ENCODE peak calls at places on chromosomes 5 and 9, in four cellular contexts. C is prostate gland, X is ovary, Y is left ventricle myocardium inferior. U is an unnamed sample.

GRCh38 chr5:145978171-145978570 is 41.8 kb downstream of the SH3RF2 start:
- DNase-seq in Y (no peak), C (no peak), X (no peak), U (no peak)

GRCh38 chr9:32550046-32550608 is 2.0 kb upstream of the SMIM27 start:
- DNase-seq in Y (no peak), X (no peak), C (no peak), U (peak; percentile 10)

GRCh38 chr9:135605238-135605781 is 34.0 kb downstream of the GLT6D1 start:
- DNase-seq in Y (no peak), X (peak; percentile 67), C (peak; percentile 3), U (no peak)

GRCh38 chr9:92971121-92971520 is 23.8 kb downstream of the FGD3 start:
- DNase-seq in C (no peak), Y (no peak), X (no peak), U (no peak)

GRCh38 chr9:109914280-109915027 is 134.5 kb downstream of the PALM2AKAP2 start:
- DNase-seq in X (no peak), Y (no peak), C (no peak), U (peak; percentile 77)

GRCh38 chr9:122904466-122904822 is 715 bp downstream of the RC3H2 start:
- DNase-seq in C (no peak), X (no peak), Y (no peak), U (no peak)

GRCh38 chr5:172452398-172453205 is 1.7 kb downstream of the SH3PXD2B start:
- DNase-seq in X (no peak), C (peak; percentile 51), Y (no peak), U (no peak)

GRCh38 chr5:56766926-56767325 is 48.4 kb upstream of the MAP3K1 start:
- DNase-seq in Y (no peak), C (no peak), X (no peak), U (no peak)

GRCh38 chr5:43039468-43040286 is 442 bp downstream of the ANXA2R start:
- DNase-seq in Y (peak; percentile 75), C (peak; percentile 82), X (peak; percentile 44), U (no peak)

GRCh38 chr5:61333351-61334223 is 1.5 kb downstream of the ZSWIM6 start:
- DNase-seq in Y (peak; percentile 47), X (peak; percentile 60), C (peak; percentile 32), U (no peak)

GRCh38 chr5:108530706-108531105 is 148.8 kb upstream of the FBXL17 start:
- DNase-seq in X (no peak), C (no peak), Y (no peak), U (no peak)

GRCh38 chr5:151093476-151093889 is 12.6 kb upstream of the TNIP1 start:
- DNase-seq in Y (no peak), C (no peak), X (no peak), U (peak; percentile 96)

GRCh38 chr5:137621861-137622823 is 113.7 kb downstream of the KLHL3 start:
- DNase-seq in C (no peak), X (no peak), Y (peak; percentile 62), U (no peak)
- H3K4me3 ChIP-seq in C (no peak overlapping the region), X (no peak overlapping the region), Y (peak overlapping the region; percentile 30), U (no peak overlapping the region)

DNA sequence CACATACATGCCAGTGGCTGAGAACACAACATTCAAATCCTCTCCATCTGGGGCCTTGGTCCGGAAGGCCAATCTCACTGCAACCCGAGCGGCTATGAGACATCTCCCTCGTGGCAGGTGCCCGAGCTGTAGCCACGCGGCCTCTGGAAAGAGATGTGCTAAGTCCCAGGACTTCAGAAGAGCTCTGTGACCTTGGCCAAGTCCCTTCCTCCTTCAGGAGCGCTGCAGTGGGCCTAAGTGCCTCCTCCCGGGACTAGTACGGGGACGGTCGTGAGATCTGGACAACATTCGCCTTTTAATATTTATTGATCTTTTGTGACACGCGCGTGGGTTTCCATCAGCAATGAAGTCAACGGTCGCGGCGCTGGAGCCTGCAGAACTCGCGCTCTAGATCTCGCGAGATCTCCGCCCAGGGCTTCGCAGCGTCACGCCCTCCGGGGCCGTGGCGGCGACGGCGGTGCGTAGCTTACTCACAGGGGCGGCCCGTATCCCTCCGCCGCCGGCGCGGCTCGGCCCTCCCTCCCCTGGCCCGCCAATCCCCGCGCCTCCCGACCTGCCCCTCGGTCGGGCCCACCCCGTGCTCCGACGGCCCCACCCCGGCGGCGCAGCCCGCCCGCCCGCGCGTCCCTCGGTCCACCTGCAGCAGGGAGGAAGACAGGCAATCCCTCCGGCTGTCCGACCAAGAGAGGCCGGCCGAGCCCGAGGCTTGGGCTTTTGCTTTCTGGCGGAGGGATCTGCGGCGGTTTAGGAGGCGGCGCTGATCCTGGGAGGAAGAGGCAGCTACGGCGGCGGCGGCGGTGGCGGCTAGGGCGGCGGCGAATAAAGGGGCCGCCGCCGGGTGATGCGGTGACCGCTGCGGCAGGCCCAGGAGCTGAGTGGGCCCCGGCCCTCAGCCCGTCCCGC is at the start of gene UBE2D2:
- DNase-seq in C (peak; percentile 96), Y (peak; percentile 97), X (peak; percentile 98), U (peak; percentile 59)
- TF ChIP-seq CTCF in C (no peak), Y (no peak), X (no peak), U (no peak)

DNA sequence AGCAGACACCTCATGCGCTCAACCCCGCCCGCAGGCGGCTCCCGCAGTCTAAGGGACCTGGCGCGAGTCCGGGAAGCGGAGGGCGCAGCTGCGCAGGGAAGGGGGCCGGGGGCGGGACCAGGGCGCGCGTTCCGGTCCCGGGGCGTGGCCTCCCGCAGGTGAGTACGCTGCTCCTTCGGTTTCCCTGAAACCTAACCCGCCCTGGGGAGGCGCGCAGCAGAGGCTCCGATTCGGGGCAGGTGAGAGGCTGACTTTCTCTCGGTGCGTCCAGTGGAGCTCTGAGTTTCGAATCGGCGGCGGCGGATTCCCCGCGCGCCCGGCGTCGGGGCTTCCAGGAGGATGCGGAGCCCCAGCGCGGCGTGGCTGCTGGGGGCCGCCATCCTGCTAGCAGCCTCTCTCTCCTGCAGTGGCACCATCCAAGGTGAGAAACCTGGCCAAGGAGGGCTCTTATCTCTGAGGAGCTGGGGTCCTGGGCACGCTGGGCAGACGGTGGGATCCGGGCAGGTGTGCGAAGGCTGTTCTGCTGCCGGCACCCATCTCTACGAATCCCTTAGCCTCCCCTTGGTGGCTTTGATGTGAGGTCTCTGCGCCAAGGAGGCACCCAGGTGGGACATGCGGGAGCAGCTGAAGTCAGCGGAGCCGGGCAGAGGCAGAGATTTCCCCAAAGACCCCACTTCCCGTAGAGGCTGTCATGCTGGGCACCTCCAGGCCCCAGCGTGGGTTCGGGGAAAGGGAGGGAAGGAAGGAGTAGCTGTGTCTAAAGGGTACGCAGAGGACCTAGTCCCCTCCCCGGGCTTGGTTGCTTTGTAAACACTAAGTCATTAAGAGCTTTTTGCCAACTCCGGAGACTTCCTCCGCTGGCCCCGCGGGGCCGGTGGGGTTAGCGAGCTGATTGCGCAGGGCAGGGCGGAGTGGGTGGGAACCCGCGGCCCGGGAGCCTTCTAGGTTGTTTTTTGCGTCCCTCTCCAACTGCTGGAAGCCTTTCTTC is at the start of gene F2RL1:
- DNase-seq in X (peak; percentile 43), Y (peak; percentile 69), C (peak; percentile 85), U (no peak)
- H3K4me3 ChIP-seq in X (peak within 1 kb of the TSS; percentile 36), Y (peak within 1 kb of the TSS; percentile 74), C (peak within 1 kb of the TSS; percentile 51), U (peak within 1 kb of the TSS; percentile 85)

GRCh38 chr5:23977365-23977764 is 470.0 kb downstream of the PRDM9 start:
- DNase-seq in X (no peak), Y (no peak), C (no peak), U (no peak)

DNA sequence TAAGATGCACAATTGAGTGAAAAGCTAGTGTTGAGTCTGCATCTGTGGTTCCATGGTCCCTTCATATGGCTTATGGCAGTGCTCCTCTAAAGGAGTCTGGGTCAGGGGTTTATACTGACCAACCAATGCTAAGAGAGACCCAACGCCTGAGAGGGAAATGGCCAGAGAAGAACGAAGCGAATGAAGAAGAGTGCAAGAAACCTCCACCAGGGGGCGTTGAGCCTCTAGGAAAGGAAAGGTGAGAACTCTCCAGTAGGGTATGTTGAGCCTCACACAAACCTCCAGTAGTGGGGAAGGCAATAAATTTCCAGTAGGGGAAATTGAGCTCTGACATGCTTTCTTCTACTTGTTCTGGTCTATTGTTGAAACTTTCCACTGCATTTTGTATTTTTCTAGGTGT is 470.6 kb downstream of the PRDM9 start:
- DNase-seq in Y (no peak), X (no peak), C (no peak), U (no peak)
- TF ChIP-seq CTCF in Y (peak; percentile 7), X (no peak), C (no peak), U (peak; percentile 55)

GRCh38 chr5:137751869-137752491 is 2.2 kb downstream of the HNRNPA0 start:
- DNase-seq in X (no peak), Y (no peak), C (peak; percentile 11), U (no peak)

GRCh38 chr5:137753227-137753985 is 757 bp downstream of the HNRNPA0 start:
- DNase-seq in X (peak; percentile 62), Y (peak; percentile 58), C (peak; percentile 35), U (no peak)

GRCh38 chr5:137752873-137753226 is 1.3 kb downstream of the HNRNPA0 start:
- DNase-seq in C (peak; percentile 5), X (no peak), Y (no peak), U (no peak)

GRCh38 chr5:137747848-137748247 is 6.3 kb downstream of the HNRNPA0 start:
- DNase-seq in X (no peak), Y (no peak), C (no peak), U (no peak)

GRCh38 chr5:137750436-137750835 is 3.7 kb downstream of the HNRNPA0 start:
- DNase-seq in Y (no peak), C (no peak), X (no peak), U (no peak)
- H3K4me3 ChIP-seq in Y (no peak overlapping the region), C (no peak overlapping the region), X (no peak overlapping the region), U (no peak overlapping the region)

U was measured in epithelial cell of proximal tubule.